ENCODE peak calls at places on chromosomes 13 and 19, in nine cellular contexts. X is WTC11, V is nephron progenitor cell, J is IMR-90, N is AG04450, M is osteocyte, W is H1, U is mucosa of descending colon, C is psoas muscle. D is an unnamed sample.

GRCh38 chr19:35360880-35361420 is 2.7 kb downstream of the FFAR3 start:
- DNase-seq in V (no peak), U (no peak), W (no peak), N (no peak), M (no peak), J (no peak), C (no peak), X (no peak), D (no peak)

GRCh38 chr19:662207-662961 is 630 bp downstream of the RNF126 start:
- DNase-seq in C (peak; percentile 33), W (no peak), N (no peak), X (peak; percentile 46), V (peak; percentile 46), U (peak; percentile 78), J (peak; percentile 38), M (no peak), D (no peak)

GRCh38 chr19:20787766-20788165 is 11.7 kb downstream of the ZNF66 start:
- DNase-seq in V (no peak), W (no peak), X (no peak), N (no peak), U (no peak), C (no peak), J (peak; percentile 0), M (no peak), D (no peak)

GRCh38 chr19:45254044-45254531 is 3.0 kb downstream of the MARK4 start:
- DNase-seq in X (peak; percentile 39), U (no peak), C (no peak), M (no peak), N (no peak), W (no peak), V (no peak), J (no peak), D (no peak)

GRCh38 chr13:98507060-98507797 is 69.7 kb downstream of the STK24 start:
- DNase-seq in W (no peak), M (peak; percentile 86), N (no peak), X (peak; percentile 64), U (peak; percentile 66), V (no peak), J (no peak), C (peak; percentile 58), D (peak; percentile 25)

GRCh38 chr13:110259651-110260050 is 47.3 kb downstream of the COL4A1 start:
- DNase-seq in J (no peak), U (no peak), V (no peak), W (no peak), N (no peak), X (no peak), C (no peak), M (no peak), D (no peak)

GRCh38 chr13:29713841-29714240 is 118.4 kb upstream of the SLC7A1 start:
- DNase-seq in V (no peak), U (no peak), N (no peak), X (no peak), W (no peak), J (peak; percentile 21), C (no peak), M (no peak), D (no peak)

GRCh38 chr19:54462713-54463530 is 656 bp downstream of the LENG9 start:
- DNase-seq in X (peak; percentile 69), J (peak; percentile 46), V (peak; percentile 59), C (peak; percentile 82), U (peak; percentile 80), M (no peak), N (no peak), W (peak; percentile 83), D (no peak)

GRCh38 chr19:39217094-39217493 is 13.0 kb upstream of the SYCN start:
- DNase-seq in C (no peak), W (no peak), N (no peak), M (no peak), J (no peak), X (no peak), V (no peak), U (no peak), D (no peak)

GRCh38 chr19:39208175-39208795 is 4.2 kb upstream of the SYCN start:
- DNase-seq in C (no peak), W (no peak), J (no peak), M (no peak), U (no peak), N (no peak), X (no peak), V (no peak), D (no peak)

GRCh38 chr19:39211731-39212376 is 7.8 kb upstream of the SYCN start:
- DNase-seq in X (no peak), C (no peak), V (no peak), N (no peak), W (no peak), J (no peak), M (no peak), U (no peak), D (no peak)

GRCh38 chr19:39209196-39209595 is 5.1 kb upstream of the SYCN start:
- DNase-seq in X (no peak), C (no peak), N (no peak), V (no peak), M (no peak), W (no peak), J (no peak), U (no peak), D (no peak)

DNA sequence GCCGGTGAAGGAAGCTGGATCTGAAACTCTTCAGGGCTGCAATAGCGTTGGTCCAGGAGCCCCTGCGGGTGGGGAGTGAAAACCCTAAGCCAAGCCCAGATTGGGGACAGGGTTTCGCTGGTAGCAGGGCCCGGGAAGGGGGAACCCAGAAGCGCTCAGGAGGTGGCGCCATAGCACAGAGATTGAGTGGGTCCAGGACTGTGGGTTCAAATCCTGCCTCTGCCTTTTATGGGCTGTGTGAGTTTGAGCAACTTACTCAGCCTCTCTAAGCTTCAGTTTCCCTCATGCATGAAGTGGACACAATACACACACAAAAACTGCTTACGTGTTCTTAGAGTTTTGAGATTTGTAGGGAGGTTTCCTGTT is 8.3 kb upstream of the SYCN start:
- DNase-seq in M (no peak), U (peak; percentile 50), V (peak; percentile 33), J (no peak), W (peak; percentile 85), N (no peak), C (no peak), X (peak; percentile 81), D (no peak)
- TF ChIP-seq CTCF in M (peak; percentile 36), U (no peak), V (no peak), J (peak; percentile 32), W (peak; percentile 76), N (peak; percentile 24), C (no peak), X (peak; percentile 18), D (peak; percentile 35)

GRCh38 chr13:114116734-114117133 is 15.7 kb downstream of the RASA3 start:
- DNase-seq in V (no peak), N (no peak), U (no peak), X (no peak), J (no peak), C (no peak), W (no peak), M (no peak), D (no peak)

GRCh38 chr13:114112826-114113322 is 19.5 kb downstream of the RASA3 start:
- DNase-seq in J (no peak), U (peak; percentile 0), M (no peak), X (peak; percentile 21), C (peak; percentile 5), W (no peak), N (no peak), V (no peak), D (no peak)

GRCh38 chr13:114113961-114114360 is 18.5 kb downstream of the RASA3 start:
- DNase-seq in X (no peak), C (no peak), N (no peak), V (no peak), W (no peak), J (no peak), U (peak; percentile 1), M (no peak), D (no peak)

GRCh38 chr13:114115796-114116195 is 16.6 kb downstream of the RASA3 start:
- DNase-seq in C (no peak), N (no peak), W (no peak), X (no peak), U (peak; percentile 9), M (no peak), V (no peak), J (no peak), D (no peak)

GRCh38 chr13:114115191-114115671 is 17.2 kb downstream of the RASA3 start:
- DNase-seq in C (peak; percentile 48), X (peak; percentile 8), N (peak; percentile 41), U (peak; percentile 74), W (no peak), M (no peak), J (peak; percentile 94), V (no peak), D (no peak)
- TF ChIP-seq CTCF in C (no peak), X (no peak), N (peak; percentile 27), U (no peak), W (no peak), M (peak; percentile 15), J (peak; percentile 37), V (no peak), D (no peak)

GRCh38 chr19:6424190-6424938 is at the start of gene KHSRP:
- DNase-seq in M (no peak), V (peak; percentile 44), U (no peak), X (no peak), N (no peak), C (peak; percentile 100), J (no peak), W (peak; percentile 59), D (no peak)

GRCh38 chr19:6423499-6424189 is 967 bp downstream of the KHSRP start:
- DNase-seq in C (no peak), U (peak; percentile 41), J (peak; percentile 42), W (peak; percentile 53), V (peak; percentile 51), N (no peak), M (no peak), X (peak; percentile 59), D (no peak)

GRCh38 chr19:6424939-6425731 is 524 bp upstream of the KHSRP start:
- DNase-seq in J (peak; percentile 100), N (peak; percentile 100), W (peak; percentile 95), V (peak; percentile 98), X (peak; percentile 99), C (peak; percentile 94), U (peak; percentile 99), M (peak; percentile 100), D (peak; percentile 100)

GRCh38 chr19:6427131-6427530 is 2.5 kb upstream of the KHSRP start:
- DNase-seq in M (no peak), J (no peak), W (no peak), X (no peak), U (no peak), C (no peak), N (no peak), V (no peak), D (no peak)

DNA sequence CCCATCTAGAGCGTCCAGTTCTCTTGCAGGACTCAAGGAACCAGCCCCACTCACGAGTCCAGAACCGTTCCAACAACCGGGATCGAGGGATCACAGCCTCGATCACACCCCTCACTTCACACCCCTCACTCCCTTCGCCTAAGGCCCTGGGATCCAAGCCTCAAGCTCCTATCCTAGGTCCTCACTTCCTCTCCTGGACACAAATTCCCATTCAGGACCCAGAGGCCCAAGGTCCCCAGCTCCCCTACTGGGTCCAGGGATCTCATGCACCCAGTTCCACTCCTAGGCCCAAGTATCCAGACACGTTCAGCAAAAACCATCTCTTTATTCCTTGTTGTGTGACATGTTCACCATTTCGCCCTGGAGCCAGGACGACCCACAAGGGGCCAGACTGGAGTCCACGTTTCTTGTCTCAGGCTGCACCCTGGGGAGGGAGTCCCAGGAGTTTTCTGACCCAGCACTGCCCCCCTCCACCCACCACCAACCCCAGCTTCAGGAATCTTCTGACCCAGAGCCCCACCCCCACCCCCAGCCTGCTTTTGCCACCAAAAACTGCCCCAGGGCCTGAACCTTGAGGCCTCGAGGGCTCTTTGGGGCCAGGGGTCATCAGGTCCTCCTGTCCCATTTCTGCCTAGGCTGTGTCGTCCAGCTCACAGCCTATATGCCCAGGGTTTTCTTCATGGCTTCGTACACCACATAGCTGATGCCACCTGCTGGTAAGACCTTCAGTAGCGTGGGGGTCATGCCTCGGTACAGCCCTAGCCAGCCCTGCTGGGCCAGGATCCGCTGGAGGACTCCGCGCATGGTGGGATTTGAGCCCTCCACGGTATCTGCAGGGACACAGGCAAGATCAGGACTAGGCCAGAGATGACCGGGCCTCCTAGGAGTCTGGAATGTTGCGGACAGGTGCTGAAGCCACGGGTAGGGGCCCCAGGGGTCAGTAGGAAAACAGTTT is 1.4 kb upstream of the KHSRP start:
- DNase-seq in C (no peak), M (no peak), N (no peak), X (no peak), U (peak; percentile 27), J (no peak), W (no peak), V (no peak), D (no peak)
- TF ChIP-seq CTCF in C (no peak), M (no peak), N (no peak), X (no peak), U (no peak), J (no peak), W (peak; percentile 31), V (no peak), D (peak; percentile 38)

GRCh38 chr13:44026194-44026593 is 146.5 kb downstream of the LACC1 start:
- DNase-seq in W (no peak), X (no peak), C (no peak), N (no peak), U (no peak), M (no peak), J (no peak), V (no peak), D (no peak)
- TF ChIP-seq CTCF in W (no peak), X (no peak), C (no peak), N (no peak), U (no peak), M (no peak), J (no peak), V (no peak), D (peak; percentile 11)

D was measured in keratinocyte.